ENCODE peak calls at places on chromosomes 11 and 22, in four cellular contexts. L, D, Z and H are unnamed samples.

GRCh38 chr11:130675456-130675855 is 227.0 kb downstream of the ADAMTS15 start:
- DNase-seq in L (peak), D (no peak), Z (no peak), H (no peak)

GRCh38 chr11:133892584-133893380 is 47.5 kb upstream of the SPATA19 start:
- DNase-seq in L (no peak), D (no peak), Z (no peak), H (no peak)

GRCh38 chr11:19258651-19259230 is 18.0 kb upstream of the E2F8 start:
- DNase-seq in L (no peak), D (no peak), Z (no peak), H (no peak)

GRCh38 chr11:35484435-35484834 is 41.0 kb downstream of the PAMR1 start:
- DNase-seq in L (no peak), D (no peak), Z (no peak), H (no peak)

GRCh38 chr22:24063986-24064385 is 52.9 kb downstream of the CABIN1 start:
- DNase-seq in L (no peak), D (no peak), Z (no peak), H (no peak)

GRCh38 chr11:118939948-118940598 is 14.3 kb upstream of the BCL9L start:
- DNase-seq in L (no peak), D (peak), Z (no peak), H (no peak)

GRCh38 chr11:59216654-59217640 is 4.2 kb upstream of the MPEG1 start:
- DNase-seq in L (peak), D (no peak), Z (peak), H (no peak)

GRCh38 chr11:38990139-38990538 is 2392.1 kb upstream of the RAG2 start:
- DNase-seq in L (no peak), D (no peak), Z (no peak), H (no peak)

GRCh38 chr11:61309739-61310138 is 14.6 kb upstream of the VWCE start:
- DNase-seq in L (no peak), D (no peak), Z (no peak), H (no peak)

GRCh38 chr11:82556210-82556609 is 177.5 kb downstream of the FAM181B start:
- DNase-seq in L (no peak), D (no peak), Z (no peak), H (no peak)

GRCh38 chr22:16959345-16959930 is 48.6 kb downstream of the GAB4 start:
- DNase-seq in L (no peak), D (no peak), Z (peak), H (no peak)

GRCh38 chr22:44569516-44569915 is 71.5 kb upstream of the RTL6 start:
- DNase-seq in L (no peak), D (no peak), Z (no peak), H (no peak)

GRCh38 chr11:97973352-97973857 is 1047.3 kb upstream of the CNTN5 start:
- DNase-seq in L (no peak), D (no peak), Z (no peak), H (no peak)

GRCh38 chr11:113549611-113550061 is 74.4 kb upstream of the DRD2 start:
- DNase-seq in L (no peak), D (no peak), Z (no peak), H (no peak)

GRCh38 chr11:29676993-29677392 is 339.8 kb downstream of the KCNA4 start:
- DNase-seq in L (no peak), D (no peak), Z (no peak), H (no peak)

GRCh38 chr11:125163431-125164011 is 1.0 kb upstream of the PKNOX2 start:
- DNase-seq in L (no peak), D (no peak), Z (no peak), H (no peak)

GRCh38 chr11:119359365-119360229 is 13.1 kb upstream of the MFRP start:
- DNase-seq in L (no peak), D (no peak), Z (no peak), H (no peak)

GRCh38 chr11:92406472-92406871 is 181.9 kb downstream of the FAT3 start:
- DNase-seq in L (no peak), D (no peak), Z (no peak), H (no peak)

GRCh38 chr11:47338396-47339241 is 13.9 kb downstream of the MYBPC3 start:
- DNase-seq in L (no peak), D (no peak), Z (no peak), H (no peak)

GRCh38 chr11:1283906-1284305 is 25.5 kb downstream of the TOLLIP start:
- DNase-seq in L (no peak), D (no peak), Z (no peak), H (no peak)

GRCh38 chr22:30252411-30253204 is 6.0 kb upstream of the LIF start:
- DNase-seq in L (no peak), D (no peak), Z (no peak), H (no peak)

GRCh38 chr11:10459029-10459970 is 4.2 kb downstream of the AMPD3 start:
- DNase-seq in L (no peak), D (peak), Z (no peak), H (no peak)

GRCh38 chr22:38177044-38177443 is 4.6 kb downstream of the PLA2G6 start:
- DNase-seq in L (no peak), D (no peak), Z (no peak), H (no peak)

GRCh38 chr11:2789331-2789730 is 89.5 kb upstream of the KCNQ1OT1 start:
- DNase-seq in L (peak), D (no peak), Z (no peak), H (no peak)

GRCh38 chr11:107961480-107961879 is 33.2 kb downstream of the RAB39A start:
- DNase-seq in L (no peak), D (no peak), Z (no peak), H (no peak)

GRCh38 chr11:9385288-9385902 is 943 bp downstream of the IPO7 start:
- DNase-seq in L (no peak), D (no peak), Z (no peak), H (no peak)

GRCh38 chr11:36073411-36074203 is 129.7 kb downstream of the LDLRAD3 start:
- DNase-seq in L (no peak), D (no peak), Z (no peak), H (no peak)

GRCh38 chr11:44158384-44158783 is 62.9 kb downstream of the EXT2 start:
- DNase-seq in L (no peak), D (no peak), Z (no peak), H (no peak)

GRCh38 chr11:44162662-44163061 is 67.2 kb downstream of the EXT2 start:
- DNase-seq in L (no peak), D (no peak), Z (no peak), H (no peak)

GRCh38 chr11:44157019-44157418 is 61.5 kb downstream of the EXT2 start:
- DNase-seq in L (no peak), D (no peak), Z (no peak), H (no peak)

GRCh38 chr11:44159848-44160721 is 64.6 kb downstream of the EXT2 start:
- DNase-seq in L (no peak), D (no peak), Z (no peak), H (no peak)

DNA sequence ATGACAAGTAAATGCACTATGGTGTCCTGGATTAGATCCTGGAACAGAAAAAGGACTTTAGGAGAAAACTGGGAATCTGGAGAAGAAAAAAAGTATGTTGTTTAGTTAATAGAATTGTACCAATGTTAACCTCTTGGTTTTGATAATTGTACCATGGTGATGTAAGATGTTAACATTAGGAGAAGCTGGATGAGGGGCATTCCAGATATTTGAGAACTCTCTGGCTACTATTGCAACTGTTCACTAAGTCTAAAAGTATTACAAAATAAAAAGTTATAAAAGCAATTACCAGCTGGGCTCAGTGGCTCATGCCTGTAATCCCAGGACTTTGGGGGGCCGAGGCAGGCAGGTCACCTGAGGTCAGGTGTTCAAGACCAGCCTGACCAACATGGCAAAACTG is 66.5 kb downstream of the EXT2 start:
- DNase-seq in L (no peak), D (no peak), Z (no peak), H (no peak)
- TF ChIP-seq CTCF in L (no peak), D (no peak), Z (no peak), H (no peak)

GRCh38 chr11:68956142-68956541 is 24.6 kb downstream of the MRGPRD start:
- DNase-seq in L (no peak), D (no peak), Z (no peak), H (no peak)
- TF ChIP-seq CTCF in L (no peak), D (no peak), Z (no peak), H (no peak)

GRCh38 chr11:84993386-84993785 is 633.8 kb downstream of the DLG2 start:
- DNase-seq in L (no peak), D (no peak), Z (no peak), H (no peak)
- TF ChIP-seq CTCF in L (no peak), D (no peak), Z (no peak), H (no peak)

GRCh38 chr22:28736296-28737155 is 5.1 kb downstream of the CHEK2 start:
- DNase-seq in L (no peak), D (no peak), Z (no peak), H (no peak)

GRCh38 chr22:28741200-28741757 is 341 bp downstream of the CHEK2 start:
- DNase-seq in L (no peak), D (no peak), Z (no peak), H (no peak)

GRCh38 chr22:28743852-28744251 is 2.0 kb downstream of the HSCB start:
- DNase-seq in L (no peak), D (no peak), Z (no peak), H (no peak)

GRCh38 chr22:28742562-28742962 is 723 bp downstream of the HSCB start:
- DNase-seq in L (no peak), D (peak), Z (no peak), H (no peak)

DNA sequence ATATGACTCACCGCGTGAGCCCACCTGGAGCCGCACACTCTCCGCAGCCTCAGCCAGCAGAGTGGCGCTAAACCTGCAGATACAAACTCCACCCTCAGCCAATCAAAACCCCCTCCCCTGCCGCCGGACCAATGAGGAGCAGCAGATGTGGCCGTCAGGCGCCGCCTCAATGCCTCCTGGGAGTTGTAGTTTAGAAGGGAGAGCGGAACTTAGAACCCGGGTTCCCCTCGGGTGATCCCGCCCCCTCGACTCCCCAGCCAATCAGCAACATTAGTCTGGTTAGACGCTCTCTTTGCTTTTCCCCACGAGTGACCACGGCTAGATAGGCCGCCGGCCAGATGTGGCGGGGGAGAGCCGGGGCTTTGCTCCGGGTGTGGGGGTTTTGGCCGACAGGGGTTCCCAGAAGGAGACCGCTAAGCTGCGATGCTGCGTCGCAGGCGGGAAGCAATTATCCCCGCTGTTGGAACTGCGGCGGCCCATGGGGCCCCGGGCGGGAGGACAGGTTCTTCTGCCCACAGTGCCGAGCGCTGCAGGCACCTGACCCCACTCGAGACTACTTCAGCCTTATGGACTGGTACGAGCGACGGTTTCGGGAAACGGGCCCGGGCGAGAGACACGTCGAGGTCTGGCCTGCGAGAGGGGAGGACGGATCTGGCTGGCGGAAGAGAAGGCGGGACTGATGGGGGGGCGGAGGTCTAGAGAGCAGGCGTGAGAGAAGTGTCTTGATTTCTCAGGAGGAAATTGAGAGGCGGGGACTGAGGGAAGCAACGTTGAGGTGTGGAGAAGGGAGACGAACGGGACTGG is at the start of the genes CHEK2 and HSCB:
- DNase-seq in L (peak), D (peak), Z (peak), H (peak)
- TF ChIP-seq CTCF in L (peak), D (no peak), Z (no peak), H (peak)

GRCh38 chr11:72754544-72755155 is 2.4 kb upstream of the ARAP1 start:
- DNase-seq in L (no peak), D (no peak), Z (no peak), H (no peak)

GRCh38 chr11:72752088-72752914 is at the start of gene ARAP1:
- DNase-seq in L (peak), D (peak), Z (peak), H (peak)

GRCh38 chr11:72754149-72754543 is 1.9 kb upstream of the ARAP1 start:
- DNase-seq in L (no peak), D (no peak), Z (no peak), H (no peak)

GRCh38 chr11:72751293-72752087 is 718 bp downstream of the ARAP1 start:
- DNase-seq in L (no peak), D (no peak), Z (peak), H (no peak)

GRCh38 chr11:72753341-72754148 is 1.3 kb upstream of the ARAP1 start:
- DNase-seq in L (no peak), D (no peak), Z (no peak), H (no peak)
- TF ChIP-seq CTCF in L (no peak), D (no peak), Z (no peak), H (no peak)

GRCh38 chr11:103881518-103882070 is 154.8 kb upstream of the DDI1 start:
- DNase-seq in L (no peak), D (no peak), Z (no peak), H (no peak)

GRCh38 chr11:103875855-103876510 is 160.5 kb upstream of the DDI1 start:
- DNase-seq in L (no peak), D (no peak), Z (no peak), H (no peak)

GRCh38 chr11:103880968-103881367 is 155.5 kb upstream of the DDI1 start:
- DNase-seq in L (no peak), D (no peak), Z (no peak), H (no peak)

GRCh38 chr11:103878646-103879045 is 157.8 kb upstream of the DDI1 start:
- DNase-seq in L (no peak), D (no peak), Z (no peak), H (no peak)

GRCh38 chr11:103877221-103877620 is 159.2 kb upstream of the DDI1 start:
- DNase-seq in L (no peak), D (no peak), Z (no peak), H (no peak)
- TF ChIP-seq CTCF in L (no peak), D (no peak), Z (no peak), H (no peak)

GRCh38 chr22:20106205-20106848 is 9.6 kb upstream of the RANBP1 start:
- DNase-seq in L (no peak), D (no peak), Z (no peak), H (no peak)

GRCh38 chr22:20105456-20106204 is 10.3 kb upstream of the RANBP1 start:
- DNase-seq in L (no peak), D (no peak), Z (no peak), H (no peak)

GRCh38 chr22:20099099-20099711 is 16.7 kb upstream of the RANBP1 start:
- DNase-seq in L (no peak), D (no peak), Z (no peak), H (no peak)

GRCh38 chr22:20101638-20102037 is 14.3 kb upstream of the RANBP1 start:
- DNase-seq in L (no peak), D (no peak), Z (no peak), H (no peak)

GRCh38 chr22:20102203-20102780 is 13.6 kb upstream of the RANBP1 start:
- DNase-seq in L (no peak), D (no peak), Z (no peak), H (no peak)
- TF ChIP-seq CTCF in L (no peak), D (no peak), Z (no peak), H (no peak)

GRCh38 chr11:115760921-115761320 is 256.7 kb upstream of the CADM1 start:
- DNase-seq in L (no peak), D (no peak), Z (no peak), H (no peak)

GRCh38 chr11:115760528-115760837 is 256.3 kb upstream of the CADM1 start:
- DNase-seq in L (no peak), D (no peak), Z (no peak), H (no peak)

GRCh38 chr11:115761348-115761747 is 257.1 kb upstream of the CADM1 start:
- DNase-seq in L (no peak), D (no peak), Z (no peak), H (no peak)

GRCh38 chr11:115759622-115760527 is 255.7 kb upstream of the CADM1 start:
- DNase-seq in L (no peak), D (no peak), Z (no peak), H (no peak)

GRCh38 chr11:115761817-115762216 is 257.6 kb upstream of the CADM1 start:
- DNase-seq in L (no peak), D (no peak), Z (no peak), H (no peak)
- TF ChIP-seq CTCF in L (no peak), D (no peak), Z (no peak), H (no peak)